ENCODE peak calls at places on chromosomes 3 and 15, in eight cellular contexts. One of them, this sample, is unnamed.

GRCh38 chr3:36494461-36495109 is 114.3 kb downstream of the STAC start:
- DNase-seq in aorta: no peak
- DNase-seq in cardiac muscle cell: no peak
- DNase-seq in body of pancreas: peak
- DNase-seq in heart left ventricle: no peak
- DNase-seq in keratinocyte: no peak
- DNase-seq in left ventricle myocardium inferior: no peak
- DNase-seq in PC-9: no peak
- DNase-seq in this sample: no peak

GRCh38 chr3:71476950-71477349 is 106.6 kb downstream of the FOXP1 start:
- DNase-seq in body of pancreas: no peak
- DNase-seq in left ventricle myocardium inferior: no peak
- DNase-seq in aorta: no peak
- DNase-seq in keratinocyte: no peak
- DNase-seq in cardiac muscle cell: no peak
- DNase-seq in PC-9: no peak
- DNase-seq in heart left ventricle: no peak
- DNase-seq in this sample: no peak

GRCh38 chr15:64883097-64883581 is 28.6 kb upstream of the ANKDD1A start:
- DNase-seq in aorta: no peak
- DNase-seq in PC-9: no peak
- DNase-seq in body of pancreas: peak
- DNase-seq in heart left ventricle: no peak
- DNase-seq in left ventricle myocardium inferior: no peak
- DNase-seq in cardiac muscle cell: no peak
- DNase-seq in keratinocyte: peak
- DNase-seq in this sample: no peak

GRCh38 chr3:140953028-140953960 is 11.7 kb downstream of the SLC25A36 start:
- DNase-seq in left ventricle myocardium inferior: no peak
- DNase-seq in PC-9: peak
- DNase-seq in heart left ventricle: no peak
- DNase-seq in keratinocyte: no peak
- DNase-seq in cardiac muscle cell: no peak
- DNase-seq in aorta: no peak
- DNase-seq in body of pancreas: no peak
- DNase-seq in this sample: no peak

GRCh38 chr15:70447927-70448698 is 315.2 kb downstream of the UACA start:
- DNase-seq in heart left ventricle: peak
- DNase-seq in aorta: no peak
- DNase-seq in keratinocyte: no peak
- DNase-seq in left ventricle myocardium inferior: peak
- DNase-seq in body of pancreas: peak
- DNase-seq in PC-9: no peak
- DNase-seq in cardiac muscle cell: peak
- DNase-seq in this sample: peak

GRCh38 chr3:100556656-100557310 is 52.6 kb upstream of the ADGRG7 start:
- DNase-seq in left ventricle myocardium inferior: no peak
- DNase-seq in PC-9: peak
- DNase-seq in body of pancreas: no peak
- DNase-seq in cardiac muscle cell: no peak
- DNase-seq in keratinocyte: no peak
- DNase-seq in aorta: no peak
- DNase-seq in heart left ventricle: no peak
- DNase-seq in this sample: no peak

GRCh38 chr3:183377307-183377959 is 51.0 kb downstream of the MCF2L2 start:
- DNase-seq in aorta: no peak
- DNase-seq in cardiac muscle cell: no peak
- DNase-seq in heart left ventricle: no peak
- DNase-seq in keratinocyte: peak
- DNase-seq in PC-9: peak
- DNase-seq in left ventricle myocardium inferior: no peak
- DNase-seq in body of pancreas: no peak
- DNase-seq in this sample: no peak

GRCh38 chr3:51500632-51501131 is 867 bp upstream of the DCAF1 start:
- DNase-seq in aorta: peak
- DNase-seq in heart left ventricle: peak
- DNase-seq in keratinocyte: no peak
- DNase-seq in left ventricle myocardium inferior: peak
- DNase-seq in PC-9: no peak
- DNase-seq in cardiac muscle cell: no peak
- DNase-seq in body of pancreas: peak
- DNase-seq in this sample: peak

GRCh38 chr3:50572801-50573371 is 3.6 kb downstream of the HEMK1 start:
- DNase-seq in PC-9: peak
- DNase-seq in keratinocyte: no peak
- DNase-seq in body of pancreas: no peak
- DNase-seq in heart left ventricle: no peak
- DNase-seq in left ventricle myocardium inferior: no peak
- DNase-seq in aorta: no peak
- DNase-seq in cardiac muscle cell: no peak
- DNase-seq in this sample: peak

GRCh38 chr3:69410301-69410700 is 24.4 kb upstream of the FRMD4B start:
- DNase-seq in cardiac muscle cell: peak
- DNase-seq in left ventricle myocardium inferior: peak
- DNase-seq in heart left ventricle: peak
- DNase-seq in PC-9: no peak
- DNase-seq in body of pancreas: peak
- DNase-seq in keratinocyte: peak
- DNase-seq in aorta: peak
- DNase-seq in this sample: peak

GRCh38 chr3:69408542-69408941 is 22.7 kb upstream of the FRMD4B start:
- DNase-seq in PC-9: no peak
- DNase-seq in cardiac muscle cell: no peak
- DNase-seq in aorta: no peak
- DNase-seq in keratinocyte: no peak
- DNase-seq in left ventricle myocardium inferior: peak
- DNase-seq in body of pancreas: no peak
- DNase-seq in heart left ventricle: no peak
- DNase-seq in this sample: peak

GRCh38 chr3:69409831-69410230 is 23.9 kb upstream of the FRMD4B start:
- DNase-seq in cardiac muscle cell: no peak
- DNase-seq in left ventricle myocardium inferior: no peak
- DNase-seq in PC-9: no peak
- DNase-seq in aorta: no peak
- DNase-seq in body of pancreas: no peak
- DNase-seq in heart left ventricle: no peak
- DNase-seq in keratinocyte: no peak
- DNase-seq in this sample: no peak

GRCh38 chr3:69407908-69408307 is 22.0 kb upstream of the FRMD4B start:
- DNase-seq in left ventricle myocardium inferior: no peak
- DNase-seq in cardiac muscle cell: no peak
- DNase-seq in PC-9: no peak
- DNase-seq in aorta: no peak
- DNase-seq in keratinocyte: no peak
- DNase-seq in heart left ventricle: no peak
- DNase-seq in body of pancreas: no peak
- DNase-seq in this sample: no peak

GRCh38 chr3:69408989-69409388 is 23.1 kb upstream of the FRMD4B start:
- DNase-seq in aorta: no peak
- DNase-seq in keratinocyte: no peak
- DNase-seq in PC-9: no peak
- DNase-seq in body of pancreas: peak
- DNase-seq in cardiac muscle cell: no peak
- DNase-seq in heart left ventricle: no peak
- DNase-seq in left ventricle myocardium inferior: no peak
- DNase-seq in this sample: no peak
- H3K27ac ChIP-seq in aorta: no peak
- H3K27ac ChIP-seq in keratinocyte: no peak
- H3K27ac ChIP-seq in PC-9: no peak
- H3K27ac ChIP-seq in body of pancreas: no peak
- H3K27ac ChIP-seq in cardiac muscle cell: no peak
- H3K27ac ChIP-seq in heart left ventricle: peak
- H3K27ac ChIP-seq in left ventricle myocardium inferior: peak
- H3K27ac ChIP-seq in this sample: no peak

GRCh38 chr3:38651153-38651789 is 1.8 kb upstream of the SCN5A start:
- DNase-seq in cardiac muscle cell: peak
- DNase-seq in aorta: peak
- DNase-seq in body of pancreas: peak
- DNase-seq in left ventricle myocardium inferior: peak
- DNase-seq in heart left ventricle: peak
- DNase-seq in PC-9: no peak
- DNase-seq in keratinocyte: peak
- DNase-seq in this sample: peak

GRCh38 chr3:38648659-38649499 is 608 bp downstream of the SCN5A start:
- DNase-seq in keratinocyte: no peak
- DNase-seq in PC-9: no peak
- DNase-seq in cardiac muscle cell: no peak
- DNase-seq in left ventricle myocardium inferior: no peak
- DNase-seq in heart left ventricle: no peak
- DNase-seq in body of pancreas: no peak
- DNase-seq in aorta: peak
- DNase-seq in this sample: no peak

GRCh38 chr3:38650248-38650940 is 907 bp upstream of the SCN5A start:
- DNase-seq in body of pancreas: no peak
- DNase-seq in cardiac muscle cell: no peak
- DNase-seq in left ventricle myocardium inferior: no peak
- DNase-seq in PC-9: no peak
- DNase-seq in keratinocyte: no peak
- DNase-seq in heart left ventricle: no peak
- DNase-seq in aorta: peak
- DNase-seq in this sample: no peak

GRCh38 chr3:38648024-38648658 is 1.3 kb downstream of the SCN5A start:
- DNase-seq in aorta: no peak
- DNase-seq in heart left ventricle: no peak
- DNase-seq in keratinocyte: no peak
- DNase-seq in cardiac muscle cell: no peak
- DNase-seq in PC-9: no peak
- DNase-seq in left ventricle myocardium inferior: no peak
- DNase-seq in body of pancreas: no peak
- DNase-seq in this sample: no peak

DNA sequence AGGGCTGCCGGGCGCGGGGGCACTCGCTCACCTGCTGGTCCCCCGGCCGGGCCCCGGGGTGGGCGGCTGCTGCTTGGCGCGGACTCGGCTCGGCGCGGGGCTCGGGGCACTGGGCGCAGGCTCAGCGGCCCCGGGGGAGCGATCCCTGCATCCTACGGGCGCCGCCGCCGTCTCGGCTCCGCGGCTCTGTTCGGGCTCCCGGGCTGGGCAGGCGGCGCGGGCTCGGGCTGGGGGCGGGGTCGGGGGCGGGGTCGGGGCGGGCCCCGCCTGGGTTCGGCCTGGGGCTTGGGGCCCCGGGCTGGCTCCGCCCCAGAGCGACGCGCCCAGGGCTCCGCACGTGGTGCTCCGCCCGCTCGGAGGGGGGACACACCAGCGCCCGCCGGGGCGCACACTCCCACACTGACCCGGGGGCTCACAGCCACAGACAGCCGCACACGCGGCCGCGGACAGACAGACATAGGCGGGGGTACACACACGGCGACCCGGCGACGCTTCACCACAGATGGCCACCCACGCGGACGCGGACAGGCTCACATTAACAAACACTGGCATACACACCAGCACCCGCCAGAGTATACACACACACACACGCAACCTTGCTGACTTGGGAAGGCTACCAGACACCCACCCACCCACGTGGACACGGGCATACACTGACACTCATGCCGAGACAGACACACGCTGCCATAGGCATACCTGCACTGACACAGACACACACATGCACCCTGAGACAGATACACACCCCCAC is at the start of gene SCN5A:
- DNase-seq in heart left ventricle: peak
- DNase-seq in PC-9: no peak
- DNase-seq in left ventricle myocardium inferior: peak
- DNase-seq in aorta: peak
- DNase-seq in keratinocyte: no peak
- DNase-seq in body of pancreas: peak
- DNase-seq in cardiac muscle cell: peak
- DNase-seq in this sample: peak
- H3K4me3 ChIP-seq in heart left ventricle: peak
- H3K4me3 ChIP-seq in PC-9: no peak
- H3K4me3 ChIP-seq in left ventricle myocardium inferior: peak
- H3K4me3 ChIP-seq in aorta: peak
- H3K4me3 ChIP-seq in keratinocyte: peak
- H3K4me3 ChIP-seq in body of pancreas: no peak
- H3K4me3 ChIP-seq in cardiac muscle cell: peak
- H3K4me3 ChIP-seq in this sample: peak

DNA sequence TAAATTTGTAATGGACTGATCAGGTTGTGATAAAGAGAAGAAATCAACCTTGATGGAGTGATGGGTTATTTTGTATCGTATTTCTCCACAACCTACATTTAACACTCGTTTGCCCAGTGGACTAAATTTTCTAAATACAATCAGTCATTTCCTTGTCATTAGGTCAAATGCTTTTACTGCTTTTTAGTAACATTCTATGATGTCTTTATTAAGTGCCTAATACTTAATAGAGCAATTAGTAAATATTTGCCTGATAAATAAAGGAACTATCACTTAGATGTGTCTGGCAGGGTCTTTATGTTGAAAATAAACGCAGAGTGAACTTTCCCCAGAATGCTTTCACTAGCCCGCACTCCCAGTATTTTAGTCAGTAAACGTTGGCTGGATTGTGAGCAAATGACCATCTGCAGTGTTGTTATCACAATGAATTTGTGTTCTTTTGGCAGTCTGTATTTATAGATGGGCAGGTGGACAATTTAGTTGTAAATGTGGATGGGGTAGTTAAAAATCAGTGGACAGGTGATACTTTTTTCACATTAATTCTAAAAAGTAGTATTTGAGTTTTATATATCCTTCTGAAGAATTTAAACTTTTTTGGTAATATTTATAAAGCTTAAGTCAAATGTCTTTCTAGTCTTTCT is 4.8 kb downstream of the USP3 start:
- DNase-seq in aorta: no peak
- DNase-seq in heart left ventricle: no peak
- DNase-seq in left ventricle myocardium inferior: no peak
- DNase-seq in cardiac muscle cell: no peak
- DNase-seq in body of pancreas: no peak
- DNase-seq in PC-9: no peak
- DNase-seq in keratinocyte: no peak
- DNase-seq in this sample: no peak
- H3K27ac ChIP-seq in aorta: no peak
- H3K27ac ChIP-seq in heart left ventricle: no peak
- H3K27ac ChIP-seq in left ventricle myocardium inferior: no peak
- H3K27ac ChIP-seq in cardiac muscle cell: no peak
- H3K27ac ChIP-seq in body of pancreas: no peak
- H3K27ac ChIP-seq in PC-9: peak
- H3K27ac ChIP-seq in keratinocyte: peak
- H3K27ac ChIP-seq in this sample: no peak

GRCh38 chr3:142087676-142088075 is 61.7 kb downstream of the TFDP2 start:
- DNase-seq in aorta: no peak
- DNase-seq in keratinocyte: peak
- DNase-seq in left ventricle myocardium inferior: no peak
- DNase-seq in heart left ventricle: no peak
- DNase-seq in PC-9: no peak
- DNase-seq in body of pancreas: no peak
- DNase-seq in cardiac muscle cell: no peak
- DNase-seq in this sample: no peak

GRCh38 chr3:142086581-142087090 is 62.7 kb downstream of the TFDP2 start:
- DNase-seq in PC-9: no peak
- DNase-seq in body of pancreas: no peak
- DNase-seq in aorta: no peak
- DNase-seq in heart left ventricle: no peak
- DNase-seq in cardiac muscle cell: no peak
- DNase-seq in left ventricle myocardium inferior: no peak
- DNase-seq in keratinocyte: no peak
- DNase-seq in this sample: no peak

GRCh38 chr3:142088522-142088921 is 60.8 kb downstream of the TFDP2 start:
- DNase-seq in aorta: no peak
- DNase-seq in cardiac muscle cell: no peak
- DNase-seq in keratinocyte: peak
- DNase-seq in PC-9: no peak
- DNase-seq in body of pancreas: no peak
- DNase-seq in heart left ventricle: no peak
- DNase-seq in left ventricle myocardium inferior: no peak
- DNase-seq in this sample: no peak
- H3K4me3 ChIP-seq in aorta: no peak
- H3K4me3 ChIP-seq in cardiac muscle cell: no peak
- H3K4me3 ChIP-seq in keratinocyte: no peak
- H3K4me3 ChIP-seq in PC-9: no peak
- H3K4me3 ChIP-seq in body of pancreas: no peak
- H3K4me3 ChIP-seq in heart left ventricle: no peak
- H3K4me3 ChIP-seq in left ventricle myocardium inferior: no peak
- H3K4me3 ChIP-seq in this sample: no peak